ENCODE peak calls at places on chromosomes 7 and 10, in six cellular contexts. O is K562, U is GM12878, C is transverse colon, A is stomach, K is HCT116. H is an unnamed sample.

GRCh38 chr10:97669561-97669960 is 17.5 kb downstream of the AVPI1 start:
- DNase-seq in A (no peak), O (no peak), C (no peak), U (no peak), K (no peak), H (no peak)

GRCh38 chr7:99042957-99043356 is 101.0 kb downstream of the SMURF1 start:
- DNase-seq in U (no peak), K (no peak), C (no peak), A (no peak), O (no peak), H (no peak)

GRCh38 chr10:113494736-113495135 is 58.1 kb upstream of the HABP2 start:
- DNase-seq in U (no peak), C (no peak), A (no peak), K (no peak), O (no peak), H (no peak)

GRCh38 chr10:11014671-11015141 is 3.0 kb upstream of the CELF2 start:
- DNase-seq in C (peak; percentile 64), K (no peak), O (no peak), U (no peak), A (no peak), H (no peak)

GRCh38 chr7:126398285-126398684 is 854.5 kb downstream of the GRM8 start:
- DNase-seq in C (no peak), O (no peak), U (no peak), K (no peak), A (no peak), H (no peak)

GRCh38 chr10:12945709-12946359 is 55.7 kb downstream of the CCDC3 start:
- DNase-seq in U (no peak), K (no peak), O (peak; percentile 9), A (no peak), C (no peak), H (no peak)

GRCh38 chr7:96300981-96301380 is 20.9 kb downstream of the SLC25A13 start:
- DNase-seq in A (no peak), U (no peak), K (no peak), C (no peak), O (no peak), H (no peak)

GRCh38 chr10:29862926-29863614 is 196.3 kb downstream of the JCAD start:
- DNase-seq in O (no peak), K (peak; percentile 75), C (no peak), A (no peak), U (no peak), H (no peak)

GRCh38 chr7:1448958-1449357 is 10.3 kb downstream of the MICALL2 start:
- DNase-seq in A (no peak), C (no peak), K (no peak), O (no peak), U (no peak), H (no peak)

DNA sequence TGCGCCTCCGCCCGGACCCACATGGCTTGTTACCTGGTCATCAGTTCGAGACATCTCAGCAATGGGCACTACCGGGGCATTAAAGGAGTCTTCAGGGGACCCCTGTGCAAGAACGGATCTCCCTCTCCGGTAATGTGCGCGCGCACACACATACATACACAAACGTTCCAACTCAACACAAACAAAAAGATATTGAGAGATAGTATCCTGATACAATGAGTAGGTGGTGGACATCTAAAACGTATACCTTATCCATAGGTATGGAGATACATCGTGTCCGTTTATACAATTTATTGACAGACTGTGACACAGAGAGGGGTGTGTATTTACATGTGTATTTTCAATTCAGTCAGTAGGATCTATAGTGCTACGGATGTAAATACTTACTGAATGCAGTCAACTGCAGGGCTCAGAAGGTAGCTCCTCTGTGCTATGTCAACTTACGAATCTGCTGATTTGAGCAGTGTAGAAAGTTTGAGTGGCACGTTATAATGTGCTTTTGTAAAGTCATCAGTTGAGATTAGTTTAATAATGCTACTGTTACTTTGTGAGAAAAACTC is 536 bp downstream of the ZNF804B start:
- DNase-seq in C (no peak), U (no peak), A (no peak), O (peak; percentile 15), K (no peak), H (no peak)
- H3K4me3 ChIP-seq in C (no peak overlapping the region), U (no peak overlapping the region), A (peak overlapping the region; percentile 50), O (peak overlapping the region; percentile 45), K (no peak overlapping the region), H (peak overlapping the region; percentile 51)

GRCh38 chr10:86968271-86968993 is at the start of gene ADIRF:
- DNase-seq in C (peak; percentile 84), A (peak; percentile 67), O (no peak), U (no peak), K (peak; percentile 51), H (peak; percentile 83)
- TF ChIP-seq POLR2AphosphoS5 in C (peak; percentile 84), A (peak; percentile 81), O (no peak), U (no peak), K (peak; percentile 98), H (peak; percentile 69)

DNA sequence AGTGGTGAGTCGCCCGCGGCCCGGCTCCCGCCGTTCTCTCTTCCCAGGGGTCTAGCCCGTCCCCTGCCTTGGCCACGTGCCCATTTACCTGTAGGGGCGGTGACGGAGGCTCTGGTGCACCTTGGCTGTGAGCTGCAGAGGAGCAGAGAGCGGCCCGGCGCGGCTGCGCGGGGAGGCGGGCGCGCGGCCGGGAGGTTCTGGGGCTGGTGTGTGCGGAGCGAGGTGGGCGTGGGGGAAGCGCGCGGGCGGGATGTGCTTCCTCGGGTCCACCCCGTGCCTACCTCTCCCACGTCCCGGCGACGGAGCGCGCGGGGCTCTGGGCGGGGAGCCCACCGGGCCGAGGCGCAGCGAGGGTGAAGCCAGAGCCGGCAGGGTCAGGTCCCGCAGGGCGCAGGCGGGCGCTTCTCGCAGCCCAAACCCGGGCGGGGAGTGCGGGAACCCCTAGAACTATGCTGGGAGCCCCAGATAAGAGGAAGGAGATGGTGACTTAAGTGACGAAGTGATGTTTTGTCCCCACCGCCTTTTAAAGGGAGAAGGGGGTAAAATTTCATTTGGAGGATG is 430 bp downstream of the UPP1 start:
- DNase-seq in C (peak; percentile 74), O (peak; percentile 10), K (no peak), U (no peak), A (peak; percentile 51), H (no peak)
- TF ChIP-seq POLR2A in C (peak; percentile 20), O (no peak), K (no peak), U (no peak), A (no peak), H (no peak)

DNA sequence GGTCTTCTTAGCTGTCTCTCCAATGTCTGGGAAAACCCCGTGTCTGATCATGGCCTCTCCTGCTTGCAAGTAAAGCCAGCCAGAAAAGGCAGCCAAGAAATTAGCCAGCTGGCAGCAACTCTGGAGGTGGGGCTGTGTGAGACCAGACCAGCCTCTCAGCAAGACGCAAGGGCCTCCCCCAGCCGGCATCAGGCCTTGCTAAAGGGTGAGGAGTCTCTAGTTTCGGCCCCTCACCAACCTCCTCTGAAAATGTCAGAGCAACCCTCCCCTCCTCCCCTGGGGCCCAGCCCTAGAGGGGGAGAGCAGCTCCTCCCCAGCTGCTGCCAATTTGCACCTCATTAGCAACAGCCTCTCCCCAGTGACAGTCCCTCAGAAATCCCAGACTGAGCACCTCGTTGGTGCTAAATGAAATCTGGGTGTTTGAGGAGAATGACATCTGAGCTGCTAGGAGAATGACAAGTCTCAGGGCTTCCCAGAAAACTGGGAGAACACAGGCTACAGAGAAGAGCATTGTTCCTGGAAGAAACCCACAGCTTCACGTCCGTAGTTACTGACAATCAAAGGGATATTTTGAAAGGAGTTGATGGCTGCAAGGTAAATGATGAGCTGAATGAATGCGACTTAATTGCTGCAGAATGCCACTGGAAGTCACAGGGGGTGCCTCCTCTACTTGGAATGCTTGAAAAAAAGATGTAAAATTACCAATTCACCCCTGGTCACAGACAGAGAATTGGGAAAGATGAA is 25.9 kb downstream of the DGKI start:
- DNase-seq in U (no peak), A (no peak), K (no peak), O (no peak), C (no peak), H (no peak)
- H3K4me3 ChIP-seq in U (no peak overlapping the region), A (no peak overlapping the region), K (no peak overlapping the region), O (no peak overlapping the region), C (no peak overlapping the region), H (no peak overlapping the region)

GRCh38 chr10:117552156-117552620 is 9.6 kb downstream of the EMX2 start:
- DNase-seq in A (no peak), C (no peak), K (no peak), U (no peak), O (no peak), H (peak; percentile 62)
- TF ChIP-seq POLR2AphosphoS5 in A (no peak), C (no peak), K (no peak), U (no peak), O (no peak), H (no peak)